ENCODE peak calls at places on chromosome 5, in seven cellular contexts. X is tibial artery; V is sigmoid colon; S is DND-41; Q is CD8-positive, alpha-beta T cell; U is cardiac muscle cell; B is esophagus squamous epithelium. L is an unnamed sample.

GRCh38 chr5:76292923-76293322 is 110.2 kb upstream of the IQGAP2 start:
- DNase-seq in X (no peak), V (no peak), S (no peak), Q (no peak), U (no peak), B (no peak), L (no peak)

GRCh38 chr5:122030251-122030650 is 47.8 kb downstream of the LOX start:
- DNase-seq in X (no peak), V (no peak), S (no peak), Q (no peak), U (no peak), B (no peak), L (no peak)

GRCh38 chr5:88769165-88769564 is 113.8 kb downstream of the MEF2C start:
- DNase-seq in X (no peak), V (no peak), S (no peak), Q (no peak), U (no peak), B (no peak), L (no peak)

GRCh38 chr5:177369050-177369912 is 11.6 kb downstream of the RGS14 start:
- DNase-seq in X (no peak), V (peak; percentile 48), S (peak; percentile 40), Q (no peak), U (peak; percentile 61), B (no peak), L (no peak)

GRCh38 chr5:178431063-178431776 is 159.0 kb downstream of the COL23A1 start:
- DNase-seq in X (no peak), V (no peak), S (peak; percentile 2), Q (peak; percentile 25), U (no peak), B (no peak), L (peak; percentile 43)

GRCh38 chr5:104179057-104179456 is 616.5 kb upstream of the NUDT12 start:
- DNase-seq in X (no peak), V (no peak), S (peak; percentile 7), Q (no peak), U (peak; percentile 57), B (no peak), L (peak; percentile 63)

GRCh38 chr5:1161832-1162229 is 39.6 kb upstream of the SLC6A19 start:
- DNase-seq in X (no peak), V (peak; percentile 81), S (no peak), Q (no peak), U (no peak), B (no peak), L (no peak)

GRCh38 chr5:53557386-53557785 is 3.1 kb upstream of the NDUFS4 start:
- DNase-seq in X (no peak), V (no peak), S (no peak), Q (no peak), U (no peak), B (no peak), L (no peak)

GRCh38 chr5:42943931-42944631 is 96.0 kb downstream of the ANXA2R start:
- DNase-seq in X (no peak), V (no peak), S (no peak), Q (no peak), U (peak; percentile 8), B (no peak), L (no peak)

GRCh38 chr5:38384396-38384795 is 126.0 kb downstream of the EGFLAM start:
- DNase-seq in X (no peak), V (no peak), S (no peak), Q (no peak), U (no peak), B (no peak), L (no peak)

GRCh38 chr5:116382025-116382873 is 192.4 kb downstream of the SEMA6A start:
- DNase-seq in X (no peak), V (no peak), S (no peak), Q (no peak), U (no peak), B (no peak), L (no peak)

GRCh38 chr5:112646139-112646941 is 91.3 kb upstream of the APC start:
- DNase-seq in X (no peak), V (no peak), S (no peak), Q (no peak), U (no peak), B (no peak), L (no peak)

GRCh38 chr5:157447246-157447645 is 12.8 kb upstream of the NIPAL4 start:
- DNase-seq in X (no peak), V (no peak), S (no peak), Q (no peak), U (no peak), B (no peak), L (no peak)

GRCh38 chr5:91641730-91642350 is 258.7 kb upstream of the ARRDC3 start:
- DNase-seq in X (no peak), V (no peak), S (no peak), Q (no peak), U (peak; percentile 48), B (no peak), L (no peak)

GRCh38 chr5:124528838-124529237 is 217.6 kb downstream of the ZNF608 start:
- DNase-seq in X (no peak), V (no peak), S (peak; percentile 7), Q (no peak), U (no peak), B (no peak), L (no peak)

GRCh38 chr5:28561522-28561921 is 1523.1 kb upstream of the CDH9 start:
- DNase-seq in X (no peak), V (no peak), S (no peak), Q (no peak), U (no peak), B (no peak), L (no peak)

GRCh38 chr5:125059255-125060050 is 313.0 kb upstream of the ZNF608 start:
- DNase-seq in X (no peak), V (no peak), S (no peak), Q (no peak), U (no peak), B (no peak), L (no peak)

GRCh38 chr5:473344-474192 is 30.6 kb downstream of the EXOC3 start:
- DNase-seq in X (peak; percentile 71), V (peak; percentile 74), S (peak; percentile 47), Q (no peak), U (peak; percentile 64), B (no peak), L (no peak)

GRCh38 chr5:108536321-108536720 is 154.4 kb upstream of the FBXL17 start:
- DNase-seq in X (no peak), V (no peak), S (no peak), Q (no peak), U (no peak), B (no peak), L (no peak)
- H3K27ac ChIP-seq in X (no peak overlapping the region), V (no peak overlapping the region), S (no peak overlapping the region), Q (no peak overlapping the region), U (no peak overlapping the region), B (no peak overlapping the region), L (no peak overlapping the region)

GRCh38 chr5:151315998-151316597 is 12.5 kb upstream of the SLC36A3 start:
- DNase-seq in X (peak; percentile 78), V (peak; percentile 80), S (peak; percentile 58), Q (peak; percentile 57), U (peak; percentile 83), B (no peak), L (peak; percentile 79)

GRCh38 chr5:151320481-151320880 is 16.9 kb upstream of the SLC36A3 start:
- DNase-seq in X (no peak), V (no peak), S (no peak), Q (no peak), U (no peak), B (no peak), L (no peak)

GRCh38 chr5:151313357-151313756 is 9.8 kb upstream of the SLC36A3 start:
- DNase-seq in X (no peak), V (no peak), S (no peak), Q (no peak), U (no peak), B (no peak), L (no peak)

GRCh38 chr5:151319334-151319733 is 15.8 kb upstream of the SLC36A3 start:
- DNase-seq in X (no peak), V (peak; percentile 73), S (no peak), Q (peak; percentile 41), U (peak; percentile 46), B (no peak), L (peak; percentile 62)
- TF ChIP-seq CTCF in X (no peak), V (no peak), S (peak; percentile 38), Q (no peak), U (peak; percentile 41), B (no peak), L (peak; percentile 29)

GRCh38 chr5:72468606-72469005 is 38.6 kb downstream of the ZNF366 start:
- DNase-seq in X (no peak), V (no peak), S (no peak), Q (no peak), U (no peak), B (no peak), L (no peak)

GRCh38 chr5:72467421-72467820 is 39.8 kb downstream of the ZNF366 start:
- DNase-seq in X (no peak), V (no peak), S (no peak), Q (no peak), U (no peak), B (no peak), L (no peak)

GRCh38 chr5:72465601-72466563 is 41.3 kb downstream of the ZNF366 start:
- DNase-seq in X (no peak), V (no peak), S (no peak), Q (no peak), U (no peak), B (no peak), L (no peak)

GRCh38 chr5:72470817-72471216 is 36.4 kb downstream of the ZNF366 start:
- DNase-seq in X (no peak), V (no peak), S (no peak), Q (no peak), U (no peak), B (no peak), L (no peak)

DNA sequence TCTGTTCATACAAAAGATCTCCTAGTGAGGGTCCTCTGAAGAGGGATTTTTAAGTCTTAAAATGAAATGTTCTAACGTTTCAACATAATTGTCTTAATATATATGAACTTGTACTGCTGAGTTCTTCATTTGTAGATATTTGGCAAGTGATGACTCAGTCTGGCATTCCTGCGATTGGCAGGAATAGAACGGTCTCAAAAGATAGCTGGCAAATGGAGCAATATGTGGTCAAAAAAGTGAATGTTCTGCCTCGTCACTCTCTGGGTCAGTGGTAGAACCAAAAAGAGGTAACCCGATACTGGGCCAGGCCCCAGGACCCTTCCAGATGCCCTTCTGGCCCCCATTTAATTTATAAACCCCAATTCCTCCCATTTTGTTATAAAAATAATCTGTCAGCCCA is 39.2 kb downstream of the ZNF366 start:
- DNase-seq in X (no peak), V (no peak), S (no peak), Q (no peak), U (no peak), B (no peak), L (no peak)
- H3K27ac ChIP-seq in X (peak overlapping the region; percentile 58), V (no peak overlapping the region), S (no peak overlapping the region), Q (no peak overlapping the region), U (no peak overlapping the region), B (no peak overlapping the region), L (peak overlapping the region; percentile 33)

DNA sequence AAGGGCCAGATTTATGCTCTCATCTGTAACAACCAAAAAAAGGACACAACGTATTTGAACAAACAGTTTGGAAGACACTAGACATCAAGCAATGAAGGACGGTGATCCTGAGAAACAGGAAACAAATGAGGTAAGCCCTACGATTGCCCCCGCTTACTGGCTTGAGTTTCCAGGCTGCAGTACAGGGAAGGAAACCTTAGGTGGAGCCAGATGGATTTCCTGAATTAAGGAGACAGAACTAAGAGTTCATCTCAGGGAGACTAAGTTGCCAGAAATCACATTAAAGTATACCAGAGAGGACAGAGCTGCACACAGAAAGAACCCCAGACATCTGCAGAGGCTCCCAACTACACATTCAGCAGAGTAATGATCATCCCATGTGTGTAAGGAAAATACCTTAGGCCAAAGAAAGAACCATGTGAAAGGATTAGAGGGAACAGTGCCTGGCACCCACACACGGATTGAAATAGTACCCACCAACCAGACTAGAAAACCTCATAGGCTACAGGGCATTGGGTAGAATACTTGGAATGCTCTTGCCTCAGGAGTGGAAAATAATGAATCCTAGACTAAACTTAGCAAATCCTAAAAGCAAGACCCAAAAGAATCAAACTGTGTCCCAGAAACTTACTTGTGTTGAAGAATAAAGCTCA is 99.3 kb upstream of the NIPBL start:
- DNase-seq in X (no peak), V (no peak), S (no peak), Q (no peak), U (peak; percentile 57), B (no peak), L (no peak)
- TF ChIP-seq CTCF in X (no peak), V (no peak), S (peak; percentile 28), Q (no peak), U (peak; percentile 59), B (peak; percentile 19), L (peak; percentile 51)